ENCODE peak calls at places on chromosomes 11 and 22, in four cellular contexts. U, Q, C and G are unnamed samples.

GRCh38 chr11:29312817-29313216 is 704.0 kb downstream of the KCNA4 start:
- DNase-seq in U (no peak), Q (no peak), C (no peak), G (no peak)

GRCh38 chr11:27838674-27839073 is 138.4 kb upstream of the BDNF start:
- DNase-seq in U (no peak), Q (no peak), C (no peak), G (no peak)

GRCh38 chr11:129275825-129276224 is 83.7 kb upstream of the ARHGAP32 start:
- DNase-seq in U (no peak), Q (no peak), C (no peak), G (no peak)

GRCh38 chr11:95229199-95230053 is 1.6 kb downstream of the SESN3 start:
- DNase-seq in U (no peak), Q (no peak), C (no peak), G (peak)

GRCh38 chr11:126115820-126116319 is 53.2 kb upstream of the CDON start:
- DNase-seq in U (no peak), Q (peak), C (peak), G (peak)

GRCh38 chr11:73273246-73273890 is 1.2 kb downstream of the P2RY6 start:
- DNase-seq in U (peak), Q (no peak), C (no peak), G (no peak)

GRCh38 chr11:32839308-32839707 is 9.6 kb downstream of the PRRG4 start:
- DNase-seq in U (no peak), Q (no peak), C (no peak), G (no peak)

GRCh38 chr11:17015639-17016125 is 1.5 kb upstream of the PLEKHA7 start:
- DNase-seq in U (no peak), Q (no peak), C (no peak), G (no peak)

GRCh38 chr22:26550498-26551033 is 38.3 kb upstream of the TFIP11 start:
- DNase-seq in U (no peak), Q (no peak), C (peak), G (no peak)

GRCh38 chr11:5596611-5597201 is at the start of gene TRIM6:
- DNase-seq in U (peak), Q (peak), C (no peak), G (peak)

GRCh38 chr11:113189909-113190667 is 124.3 kb upstream of the TTC12 start:
- DNase-seq in U (no peak), Q (peak), C (no peak), G (no peak)
- TF ChIP-seq ELF4 in U (no peak), Q (no peak), C (no peak), G (no peak)

GRCh38 chr11:44468338-44468988 is 97.0 kb upstream of the CD82 start:
- DNase-seq in U (no peak), Q (no peak), C (no peak), G (no peak)

GRCh38 chr11:44467413-44467812 is 98.0 kb upstream of the CD82 start:
- DNase-seq in U (peak), Q (no peak), C (no peak), G (no peak)

GRCh38 chr11:44469412-44469811 is 96.1 kb upstream of the CD82 start:
- DNase-seq in U (no peak), Q (no peak), C (peak), G (no peak)

GRCh38 chr11:44466531-44467179 is 98.8 kb upstream of the CD82 start:
- DNase-seq in U (no peak), Q (no peak), C (no peak), G (no peak)

DNA sequence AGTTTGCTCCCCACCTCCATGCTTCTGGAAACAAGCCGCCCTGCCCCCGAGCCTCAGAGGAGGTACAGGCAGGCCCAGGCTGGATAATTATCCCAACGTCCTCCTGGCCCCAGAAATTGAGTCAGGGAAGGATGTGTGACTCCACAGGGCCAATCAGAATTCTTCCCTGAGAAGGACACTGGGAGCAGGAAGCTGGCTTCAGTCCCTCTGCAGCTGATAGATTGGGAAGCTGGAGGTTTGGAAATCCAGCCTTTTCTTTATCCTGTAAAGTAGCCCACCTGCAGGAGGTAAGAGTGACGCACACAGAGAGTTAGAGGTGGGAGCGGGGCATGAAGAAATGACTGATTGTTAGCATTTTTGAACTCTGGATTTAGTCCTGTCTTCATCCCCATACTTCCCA is 97.5 kb upstream of the CD82 start:
- DNase-seq in U (no peak), Q (no peak), C (no peak), G (no peak)
- TF ChIP-seq ELF4 in U (no peak), Q (no peak), C (no peak), G (no peak)

DNA sequence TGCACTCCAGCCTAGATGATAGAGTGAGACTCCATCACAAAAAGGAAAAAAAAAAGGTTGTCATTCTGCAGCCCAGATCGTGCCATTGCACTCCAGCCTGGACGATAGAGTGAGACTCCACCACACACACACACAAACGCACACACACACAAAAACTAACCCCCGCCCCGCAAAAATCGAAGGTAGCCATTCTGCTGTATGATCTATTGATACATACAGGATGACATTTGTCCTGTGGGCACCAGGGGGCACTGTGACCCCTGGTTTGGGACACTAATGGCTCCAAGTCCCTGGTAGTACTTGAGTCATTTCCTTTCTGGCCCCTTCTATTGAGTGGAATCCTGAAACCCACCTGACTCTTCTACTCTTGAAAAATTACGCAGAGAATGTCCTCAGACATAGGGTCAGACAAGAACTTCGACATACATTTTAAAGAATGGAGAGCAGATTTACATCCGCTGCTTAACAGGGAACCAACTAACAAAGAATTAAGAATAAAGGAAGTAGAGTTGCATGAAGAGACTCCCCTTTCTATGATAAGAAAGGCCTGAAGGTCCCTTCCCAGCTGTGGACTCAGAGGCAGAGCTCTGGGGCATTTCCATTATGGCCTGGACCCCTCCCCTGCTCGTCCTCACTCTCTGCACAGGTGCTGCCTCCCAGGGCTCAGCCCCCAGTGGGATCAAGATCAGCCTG is 35.0 kb upstream of the PRAME start:
- DNase-seq in U (peak), Q (peak), C (peak), G (peak)
- TF ChIP-seq ELF4 in U (no peak), Q (no peak), C (no peak), G (no peak)

DNA sequence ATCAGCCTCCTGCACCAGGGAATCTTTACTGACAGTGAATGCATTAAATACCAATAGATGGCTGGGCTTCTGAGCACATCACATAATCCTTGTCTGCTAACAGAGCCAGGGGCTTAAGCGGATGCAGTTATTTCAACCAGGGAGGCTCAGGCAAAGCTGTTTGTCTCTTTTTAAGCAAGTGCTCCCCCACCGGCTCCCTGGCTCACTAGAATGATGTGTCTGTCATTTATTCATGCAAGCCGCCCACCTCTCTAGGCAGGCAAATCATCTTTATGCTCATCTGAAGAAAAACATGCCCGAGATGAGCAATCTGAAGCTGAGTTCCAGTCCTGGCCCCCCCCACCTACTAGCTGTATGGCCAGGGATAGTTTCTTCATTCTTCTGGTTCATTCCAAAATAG is 182.2 kb downstream of the TENM4 start:
- DNase-seq in U (no peak), Q (no peak), C (no peak), G (no peak)
- TF ChIP-seq ELF4 in U (no peak), Q (no peak), C (no peak), G (no peak)

DNA sequence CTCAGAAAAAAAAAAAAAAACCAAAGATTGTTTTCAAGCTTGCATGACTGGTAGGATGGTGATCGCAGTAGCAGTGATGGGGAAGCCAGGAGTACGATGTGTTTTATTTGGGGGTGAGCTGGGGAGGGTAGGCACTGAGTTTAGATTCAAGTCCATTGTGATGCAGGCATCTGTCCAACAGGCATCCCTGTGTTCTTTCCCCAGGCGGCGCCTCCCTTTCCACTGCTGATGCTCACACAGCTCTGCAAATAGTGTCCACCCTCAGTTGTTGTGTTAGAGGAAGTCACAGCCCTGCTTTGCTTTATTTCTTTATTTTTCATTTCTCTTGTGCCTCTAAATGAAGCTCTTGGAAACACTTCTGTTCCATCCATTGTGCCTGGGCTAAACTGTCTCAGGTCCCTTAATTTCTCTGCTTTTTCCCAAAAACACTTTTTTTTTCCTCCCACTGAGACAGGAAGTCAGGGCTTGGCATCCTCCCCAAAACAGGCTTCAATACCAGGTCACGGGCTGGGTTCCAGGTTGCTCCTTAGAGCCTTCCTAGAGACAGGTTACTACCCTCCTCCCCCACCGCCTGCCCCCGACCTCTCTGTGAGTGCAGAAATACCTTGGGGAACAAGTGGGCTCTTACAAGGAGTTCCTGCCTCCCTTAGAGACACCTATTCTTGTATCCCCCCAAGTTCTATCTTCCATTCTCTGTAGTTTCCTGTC is 38.6 kb upstream of the HSPA8 start:
- DNase-seq in U (no peak), Q (no peak), C (no peak), G (no peak)
- TF ChIP-seq ELF4 in U (no peak), Q (no peak), C (no peak), G (no peak)